ENCODE peak calls at places on chromosomes 7 and 10, in nine cellular contexts. E is AG09319; O is bronchial epithelial cell; W is type B pancreatic cell; P is neural progenitor cell; C is fibroblast of lung; A is mucosa of descending colon; H is neural crest cell; D is CD4-positive, alpha-beta T cell. F is an unnamed sample.

GRCh38 chr10:112585052-112585451 is 138.0 kb downstream of the VTI1A start:
- DNase-seq in P (no peak), W (no peak), C (peak), A (no peak), O (peak), E (no peak), D (no peak), H (no peak), F (no peak)

GRCh38 chr7:54978364-54979116 is 40.3 kb upstream of the EGFR start:
- DNase-seq in E (no peak), D (no peak), O (no peak), P (no peak), C (no peak), H (no peak), A (no peak), W (no peak), F (no peak)

GRCh38 chr7:136086712-136087111 is 109.6 kb upstream of the MTPN start:
- DNase-seq in W (no peak), O (peak), A (no peak), D (no peak), E (peak), C (peak), H (no peak), P (peak), F (peak)

GRCh38 chr7:87345962-87346371 is 503 bp downstream of the CROT start:
- DNase-seq in P (peak), A (no peak), D (no peak), O (no peak), E (no peak), W (no peak), H (no peak), C (no peak), F (no peak)

GRCh38 chr10:131843881-131844284 is 56.9 kb upstream of the PPP2R2D start:
- DNase-seq in C (no peak), A (peak), E (no peak), P (no peak), O (no peak), D (no peak), W (peak), H (no peak), F (no peak)

GRCh38 chr7:92646966-92647625 is 56.9 kb upstream of the FAM133B start:
- DNase-seq in O (no peak), D (no peak), W (no peak), P (no peak), H (no peak), C (no peak), A (no peak), E (no peak), F (no peak)

GRCh38 chr7:43248961-43249807 is 136.7 kb downstream of the HECW1 start:
- DNase-seq in C (peak), P (no peak), E (peak), A (peak), D (no peak), H (no peak), W (no peak), O (peak), F (no peak)

GRCh38 chr10:127949831-127950230 is 42.9 kb downstream of the PTPRE start:
- DNase-seq in W (no peak), O (no peak), C (no peak), P (no peak), D (no peak), H (no peak), E (no peak), A (no peak), F (no peak)

GRCh38 chr7:33107136-33108066 is 1.8 kb downstream of the RP9 start:
- DNase-seq in E (peak), C (peak), D (peak), W (no peak), O (peak), P (peak), H (peak), A (no peak), F (peak)

GRCh38 chr10:107098326-107098725 is 66.2 kb downstream of the SORCS1 start:
- DNase-seq in O (no peak), C (no peak), H (no peak), W (no peak), A (no peak), P (no peak), E (no peak), D (no peak), F (no peak)

GRCh38 chr7:1192171-1192676 is 32.2 kb upstream of the ZFAND2A start:
- DNase-seq in C (peak), W (no peak), H (no peak), D (no peak), E (peak), A (no peak), P (no peak), O (peak), F (no peak)

GRCh38 chr7:114255404-114255841 is 159.2 kb upstream of the FOXP2 start:
- DNase-seq in D (no peak), E (no peak), H (no peak), A (peak), O (no peak), P (no peak), W (no peak), C (no peak), F (no peak)

GRCh38 chr10:43607199-43607573 is 948 bp downstream of the ZNF485 start:
- DNase-seq in H (no peak), C (no peak), P (no peak), E (no peak), O (no peak), D (no peak), W (no peak), A (no peak), F (no peak)

GRCh38 chr10:70594161-70594560 is 8.4 kb downstream of the PRF1 start:
- DNase-seq in D (no peak), P (no peak), A (no peak), E (no peak), O (no peak), H (no peak), W (peak), C (no peak), F (no peak)

GRCh38 chr7:139915301-139915863 is 86.3 kb downstream of the TBXAS1 start:
- DNase-seq in E (no peak), H (no peak), O (peak), D (no peak), W (no peak), A (no peak), C (peak), P (no peak), F (no peak)

GRCh38 chr7:146960747-146961416 is 844.3 kb downstream of the CNTNAP2 start:
- DNase-seq in E (no peak), O (no peak), H (no peak), A (no peak), P (peak), D (no peak), C (no peak), W (no peak), F (no peak)

GRCh38 chr7:136957391-136957790 is 88.9 kb downstream of the CHRM2 start:
- DNase-seq in C (peak), D (no peak), W (no peak), E (no peak), O (no peak), P (no peak), H (no peak), A (no peak), F (no peak)

GRCh38 chr7:123797673-123798526 is 47.1 kb upstream of the HYAL4 start:
- DNase-seq in C (peak), D (no peak), W (no peak), A (no peak), P (peak), E (peak), O (peak), H (no peak), F (no peak)

GRCh38 chr7:45646207-45646821 is 72.1 kb downstream of the ADCY1 start:
- DNase-seq in C (no peak), A (no peak), D (no peak), H (no peak), O (no peak), W (peak), E (no peak), P (no peak), F (no peak)

GRCh38 chr7:73451780-73452398 is 18.3 kb downstream of the FZD9 start:
- DNase-seq in E (peak), D (no peak), O (peak), C (peak), W (no peak), A (no peak), H (no peak), P (peak), F (peak)

GRCh38 chr7:24637021-24637420 is 63.8 kb downstream of the PALS2 start:
- DNase-seq in E (no peak), D (no peak), W (no peak), O (no peak), A (no peak), H (no peak), P (no peak), C (no peak), F (no peak)

GRCh38 chr10:66748217-66748616 is 177.6 kb upstream of the LRRTM3 start:
- DNase-seq in E (no peak), D (no peak), H (no peak), W (no peak), C (no peak), P (no peak), A (no peak), O (no peak), F (no peak)

GRCh38 chr7:102042016-102042656 is 224.7 kb downstream of the CUX1 start:
- DNase-seq in E (no peak), C (peak), O (peak), D (no peak), A (no peak), W (no peak), P (no peak), H (no peak), F (no peak)

GRCh38 chr10:79264942-79265341 is 82.3 kb upstream of the PPIF start:
- DNase-seq in E (no peak), D (no peak), A (no peak), W (no peak), P (no peak), O (peak), C (no peak), H (no peak), F (no peak)

GRCh38 chr10:58044072-58044471 is 223.6 kb downstream of the IPMK start:
- DNase-seq in C (no peak), E (no peak), W (no peak), O (peak), H (no peak), D (no peak), P (no peak), A (no peak), F (no peak)

GRCh38 chr7:39384386-39384785 is 181.8 kb upstream of the YAE1 start:
- DNase-seq in P (no peak), A (no peak), D (no peak), E (no peak), O (no peak), C (no peak), H (no peak), W (no peak), F (no peak)
- TF ChIP-seq CTCF in P (no peak), A (no peak), D (no peak), E (no peak), O (no peak), C (no peak), H (no peak), W (no peak), F (no peak)

GRCh38 chr7:125383324-125383723 is 453.7 kb upstream of the POT1 start:
- DNase-seq in H (no peak), C (no peak), D (no peak), W (no peak), O (peak), P (no peak), E (no peak), A (no peak), F (peak)
- TF ChIP-seq CTCF in H (peak), C (no peak), D (no peak), W (peak), O (peak), P (peak), E (no peak), A (no peak), F (peak)

GRCh38 chr7:120550494-120551048 is 277.6 kb downstream of the KCND2 start:
- DNase-seq in E (no peak), D (no peak), W (no peak), O (peak), P (no peak), H (no peak), A (no peak), C (no peak), F (no peak)

GRCh38 chr7:120553497-120553896 is 280.5 kb downstream of the KCND2 start:
- DNase-seq in O (no peak), W (no peak), P (no peak), H (no peak), A (no peak), E (no peak), D (no peak), C (no peak), F (peak)

DNA sequence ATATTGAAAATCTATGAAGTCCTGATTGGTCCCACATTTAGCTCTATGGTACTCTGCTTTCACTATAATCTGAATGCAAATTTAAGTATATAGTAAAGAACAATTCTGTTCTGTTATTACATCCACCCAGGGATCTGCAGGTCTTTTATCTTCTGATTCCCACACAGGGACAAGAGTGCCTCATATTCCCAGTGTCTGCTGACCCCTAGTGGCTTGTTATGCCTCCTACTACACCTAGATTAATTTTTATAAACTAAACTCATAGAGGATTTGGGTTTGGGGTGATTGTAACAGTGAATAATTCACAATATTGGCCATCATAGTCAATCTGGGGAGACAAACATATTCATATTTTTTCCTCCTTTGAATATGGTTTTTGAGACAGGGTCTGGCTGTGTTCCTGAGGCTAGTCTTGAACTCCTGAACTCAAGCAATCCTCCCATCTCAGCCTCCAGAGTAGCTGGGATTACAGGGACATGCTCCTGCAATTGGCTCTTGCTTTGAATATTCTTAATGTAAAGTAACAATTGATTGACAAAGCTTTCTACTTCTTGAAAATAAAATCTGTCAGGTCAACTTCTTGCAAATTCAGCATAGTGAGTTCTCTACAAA is 282.1 kb downstream of the KCND2 start:
- DNase-seq in C (peak), P (peak), W (no peak), O (peak), D (no peak), H (peak), A (no peak), E (peak), F (peak)
- TF ChIP-seq CTCF in C (peak), P (peak), W (peak), O (peak), D (no peak), H (peak), A (no peak), E (peak), F (peak)

GRCh38 chr10:64379898-64380297 is 858.7 kb downstream of the REEP3 start:
- DNase-seq in W (no peak), H (no peak), P (no peak), A (no peak), E (no peak), C (no peak), D (no peak), O (no peak), F (peak)
- TF ChIP-seq CTCF in W (no peak), H (no peak), P (no peak), A (no peak), E (no peak), C (no peak), D (no peak), O (no peak), F (no peak)

GRCh38 chr7:122528879-122529481 is 169.9 kb downstream of the RNF133 start:
- DNase-seq in D (no peak), W (no peak), H (no peak), P (peak), O (peak), C (peak), A (no peak), E (peak), F (peak)

GRCh38 chr7:122535086-122535485 is 163.8 kb downstream of the RNF133 start:
- DNase-seq in D (no peak), W (no peak), A (no peak), O (peak), P (no peak), C (no peak), E (no peak), H (no peak), F (no peak)

GRCh38 chr7:122532406-122533269 is 166.3 kb downstream of the RNF133 start:
- DNase-seq in O (peak), P (peak), E (no peak), H (no peak), C (peak), W (no peak), A (no peak), D (no peak), F (peak)
- TF ChIP-seq CTCF in O (peak), P (peak), E (peak), H (peak), C (peak), W (peak), A (no peak), D (no peak), F (no peak)

GRCh38 chr7:17142831-17143541 is 155.5 kb upstream of the AHR start:
- DNase-seq in A (no peak), W (no peak), O (peak), C (peak), P (no peak), H (no peak), D (no peak), E (no peak), F (no peak)
- TF ChIP-seq CTCF in A (no peak), W (no peak), O (no peak), C (no peak), P (no peak), H (no peak), D (no peak), E (no peak), F (no peak)

GRCh38 chr10:14617850-14618249 is 156.8 kb downstream of the FAM107B start:
- DNase-seq in E (no peak), O (peak), A (no peak), D (no peak), H (no peak), C (peak), P (no peak), W (no peak), F (no peak)
- TF ChIP-seq CTCF in E (peak), O (peak), A (no peak), D (no peak), H (no peak), C (peak), P (no peak), W (no peak), F (no peak)

GRCh38 chr10:16436758-16437539 is at the start of gene PTER:
- DNase-seq in P (peak), W (peak), O (peak), D (peak), H (peak), A (peak), E (peak), C (peak), F (peak)
- TF ChIP-seq CTCF in P (no peak), W (no peak), O (no peak), D (no peak), H (no peak), A (no peak), E (no peak), C (no peak), F (no peak)